ENCODE peak calls at places on chromosomes 6 and 20, in six cellular contexts. T is HCT116, S is SK-N-SH, X is GM12878, H is HepG2, F is H1. E is an unnamed sample.

GRCh38 chr6:140052757-140053729 is 678.6 kb upstream of the CITED2 start:
- DNase-seq in T (no peak), S (no peak), X (no peak), H (no peak), F (no peak), E (peak; percentile 11)

GRCh38 chr6:87102296-87102695 is 7.4 kb upstream of the CGA start:
- DNase-seq in T (no peak), S (no peak), X (no peak), H (no peak), F (no peak), E (no peak)

GRCh38 chr6:159931112-159931511 is 37.8 kb upstream of the IGF2R start:
- DNase-seq in T (no peak), S (no peak), X (peak; percentile 88), H (no peak), F (no peak), E (no peak)

GRCh38 chr20:45998761-45999160 is 9.9 kb upstream of the MMP9 start:
- DNase-seq in T (no peak), S (no peak), X (no peak), H (no peak), F (no peak), E (no peak)

GRCh38 chr6:17965397-17965796 is 22.0 kb downstream of the KIF13A start:
- DNase-seq in T (no peak), S (no peak), X (no peak), H (no peak), F (no peak), E (no peak)

GRCh38 chr20:90651-91050 is 3.2 kb downstream of the DEFB125 start:
- DNase-seq in T (no peak), S (no peak), X (no peak), H (no peak), F (no peak), E (no peak)

GRCh38 chr6:25872804-25873203 is 1.2 kb downstream of the SLC17A3 start:
- DNase-seq in T (no peak), S (no peak), X (no peak), H (no peak), F (no peak), E (no peak)

GRCh38 chr20:63708301-63709148 is 686 bp downstream of the ZGPAT start:
- DNase-seq in T (no peak), S (peak; percentile 12), X (no peak), H (no peak), F (no peak), E (no peak)

GRCh38 chr6:104653786-104654185 is 205.9 kb downstream of the HACE1 start:
- DNase-seq in T (no peak), S (no peak), X (no peak), H (no peak), F (no peak), E (no peak)

GRCh38 chr6:22512716-22513452 is 56.5 kb upstream of the HDGFL1 start:
- DNase-seq in T (no peak), S (no peak), X (no peak), H (no peak), F (no peak), E (no peak)

GRCh38 chr6:148465654-148466053 is 123.0 kb downstream of the SASH1 start:
- DNase-seq in T (no peak), S (no peak), X (no peak), H (no peak), F (no peak), E (no peak)

GRCh38 chr20:18767676-18768075 is 45.9 kb upstream of the SCP2D1 start:
- DNase-seq in T (no peak), S (no peak), X (no peak), H (no peak), F (no peak), E (no peak)

GRCh38 chr6:49979584-49979983 is 10.2 kb upstream of the DEFB113 start:
- DNase-seq in T (no peak), S (no peak), X (peak; percentile 20), H (no peak), F (no peak), E (no peak)

GRCh38 chr6:49986551-49986950 is 17.1 kb upstream of the DEFB113 start:
- DNase-seq in T (no peak), S (no peak), X (no peak), H (no peak), F (no peak), E (no peak)

GRCh38 chr6:49978332-49979226 is 9.2 kb upstream of the DEFB113 start:
- DNase-seq in T (no peak), S (no peak), X (no peak), H (no peak), F (no peak), E (no peak)

GRCh38 chr6:49982046-49982445 is 12.6 kb upstream of the DEFB113 start:
- DNase-seq in T (no peak), S (no peak), X (no peak), H (no peak), F (no peak), E (no peak)

DNA sequence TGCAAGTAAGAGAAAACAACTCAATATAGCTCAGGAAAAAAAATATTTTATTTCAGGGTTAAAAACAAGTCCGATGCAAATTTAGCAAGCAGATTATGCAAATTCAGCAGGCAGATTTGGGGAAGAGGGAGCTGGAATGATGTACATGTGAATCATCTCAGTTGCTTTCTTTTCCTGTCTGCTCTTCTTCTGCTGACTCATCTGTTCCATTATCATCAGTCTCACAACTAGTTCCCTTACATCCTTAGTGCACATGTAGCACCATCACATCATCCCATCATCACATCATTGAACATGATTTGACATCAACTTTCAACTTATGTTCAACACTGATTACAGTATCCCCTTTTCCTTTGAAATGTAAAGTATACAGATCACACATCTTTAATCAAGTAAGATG is 11.5 kb upstream of the DEFB113 start:
- DNase-seq in T (no peak), S (no peak), X (peak; percentile 23), H (no peak), F (no peak), E (no peak)
- TF ChIP-seq YY1 in T (no peak), S (no peak), X (no peak), H (no peak), F (no peak), E (no peak)

GRCh38 chr6:5164092-5164491 is 79.0 kb downstream of the PPP1R3G start:
- DNase-seq in T (no peak), S (no peak), X (no peak), H (no peak), F (no peak), E (no peak)
- TF ChIP-seq POLR2AphosphoS5 in T (no peak), S (no peak), X (no peak), H (no peak), F (no peak), E (no peak)

GRCh38 chr20:50172347-50173013 is 18.1 kb upstream of the CEBPB start:
- DNase-seq in T (no peak), S (no peak), X (no peak), H (peak; percentile 97), F (peak; percentile 82), E (no peak)
- TF ChIP-seq YY1 in T (no peak), S (no peak), X (no peak), H (peak; percentile 74), F (no peak), E (no peak)

GRCh38 chr20:58911970-58912369 is 59.5 kb downstream of the GNAS start:
- DNase-seq in T (no peak), S (no peak), X (no peak), H (no peak), F (no peak), E (no peak)
- TF ChIP-seq POLR2AphosphoS5 in T (no peak), S (no peak), X (no peak), H (no peak), F (no peak), E (no peak)

GRCh38 chr6:45554596-45554995 is 176.9 kb upstream of the SUPT3H start:
- DNase-seq in T (no peak), S (no peak), X (no peak), H (no peak), F (no peak), E (no peak)
- TF ChIP-seq YY1 in T (no peak), S (no peak), X (no peak), H (no peak), F (no peak), E (no peak)

E was measured in K562.